ENCODE peak calls at places on chromosomes 16 and 17, in ten cellular contexts. A, Q, Y, I, N, J, E, T, B and R are unnamed samples.

GRCh38 chr17:49387374-49388289 is 25.6 kb upstream of the ZNF652 start:
- DNase-seq in A (no peak), I (peak), N (no peak), T (no peak), Y (no peak), Q (no peak), E (no peak), J (no peak), B (no peak), R (no peak)

GRCh38 chr16:86011532-86011931 is 112.6 kb downstream of the IRF8 start:
- DNase-seq in B (no peak), Y (no peak), J (no peak), N (no peak), E (no peak), A (no peak), Q (no peak), T (no peak), I (peak), R (no peak)

GRCh38 chr17:18038149-18038850 is 668 bp downstream of the ATPAF2 start:
- DNase-seq in Q (peak), Y (no peak), J (no peak), N (no peak), B (no peak), A (no peak), E (no peak), I (peak), T (no peak), R (no peak)

GRCh38 chr16:24685539-24686432 is 43.7 kb upstream of the TNRC6A start:
- DNase-seq in I (no peak), J (peak), A (peak), E (no peak), Q (no peak), N (no peak), T (peak), Y (peak), B (no peak), R (no peak)

GRCh38 chr16:27972500-27972899 is 91.0 kb downstream of the GSG1L start:
- DNase-seq in A (no peak), B (peak), Q (peak), T (peak), Y (peak), E (peak), N (peak), J (peak), I (peak), R (peak)

GRCh38 chr17:27766438-27766837 is 33.9 kb downstream of the NOS2 start:
- DNase-seq in I (no peak), J (no peak), Y (no peak), Q (no peak), B (no peak), E (no peak), T (no peak), A (no peak), N (no peak), R (no peak)

GRCh38 chr16:3457434-3458252 is 14.2 kb downstream of the NAA60 start:
- DNase-seq in Q (peak), N (peak), A (peak), B (peak), T (peak), I (peak), J (peak), E (peak), Y (peak), R (peak)

GRCh38 chr17:34243732-34244299 is 11.3 kb upstream of the CCL2 start:
- DNase-seq in I (no peak), E (no peak), T (no peak), Y (no peak), J (no peak), B (no peak), N (no peak), Q (no peak), A (no peak), R (no peak)

GRCh38 chr16:9176547-9177418 is 85.3 kb downstream of the HAPSTR1 start:
- DNase-seq in Q (no peak), E (no peak), T (no peak), A (no peak), I (no peak), N (no peak), B (no peak), Y (no peak), J (no peak), R (no peak)

GRCh38 chr16:66265106-66265415 is 101.4 kb upstream of the CDH5 start:
- DNase-seq in B (no peak), I (no peak), N (no peak), E (no peak), T (no peak), Y (no peak), Q (no peak), J (no peak), A (no peak), R (no peak)

GRCh38 chr16:88854306-88855111 is 2.2 kb downstream of the GALNS start:
- DNase-seq in J (no peak), I (peak), N (peak), Y (no peak), B (no peak), E (no peak), Q (peak), A (no peak), T (no peak), R (no peak)

GRCh38 chr16:11356573-11357331 is 11.5 kb downstream of the RMI2 start:
- DNase-seq in A (no peak), Y (peak), B (peak), J (peak), T (peak), E (peak), N (no peak), I (peak), Q (peak), R (peak)

GRCh38 chr16:11181889-11182279 is 74.1 kb downstream of the SOCS1 start:
- DNase-seq in T (no peak), A (no peak), J (no peak), I (peak), B (no peak), Y (no peak), N (no peak), Q (peak), E (no peak), R (no peak)

GRCh38 chr16:296276-296675 is 13.3 kb downstream of the PDIA2 start:
- DNase-seq in J (no peak), B (no peak), I (no peak), T (no peak), N (no peak), E (no peak), Q (no peak), A (no peak), Y (no peak), R (no peak)

GRCh38 chr17:49357516-49357915 is 4.5 kb downstream of the ZNF652 start:
- DNase-seq in J (no peak), Y (no peak), B (no peak), A (no peak), N (no peak), Q (no peak), I (no peak), E (no peak), T (no peak), R (no peak)

GRCh38 chr16:71626858-71627213 is 852 bp downstream of the MARVELD3 start:
- DNase-seq in Q (peak), E (peak), Y (no peak), I (no peak), T (no peak), N (no peak), J (no peak), A (no peak), B (no peak), R (no peak)

GRCh38 chr17:64658931-64659330 is 3.2 kb downstream of the SMURF2 start:
- DNase-seq in J (peak), I (no peak), A (peak), T (no peak), B (no peak), Y (no peak), N (no peak), E (no peak), Q (no peak), R (no peak)

GRCh38 chr17:70855401-70856054 is 686.2 kb downstream of the KCNJ2 start:
- DNase-seq in Y (no peak), T (peak), I (no peak), B (peak), N (no peak), Q (no peak), J (no peak), E (no peak), A (no peak), R (no peak)

GRCh38 chr16:69865701-69866100 is 85.4 kb upstream of the CLEC18A start:
- DNase-seq in E (no peak), J (peak), N (no peak), Y (no peak), B (no peak), Q (no peak), A (peak), I (no peak), T (no peak), R (no peak)

GRCh38 chr17:73697872-73698271 is 53.6 kb upstream of the SDK2 start:
- DNase-seq in I (no peak), A (no peak), Y (no peak), E (no peak), Q (no peak), J (no peak), N (no peak), T (peak), B (peak), R (no peak)

GRCh38 chr17:75615301-75615700 is 17.9 kb upstream of the SMIM5 start:
- DNase-seq in Y (no peak), T (no peak), E (no peak), N (no peak), B (no peak), A (no peak), Q (no peak), J (no peak), I (no peak), R (no peak)

GRCh38 chr16:57048095-57048494 is 44.3 kb upstream of the CPNE2 start:
- DNase-seq in Y (no peak), I (peak), B (no peak), E (no peak), A (no peak), N (no peak), J (no peak), T (no peak), Q (no peak), R (no peak)

GRCh38 chr17:1997587-1998425 is 27.3 kb downstream of the RTN4RL1 start:
- DNase-seq in T (no peak), A (no peak), I (no peak), E (peak), B (peak), Y (peak), N (no peak), Q (no peak), J (no peak), R (no peak)

GRCh38 chr16:22763655-22764054 is 50.3 kb upstream of the HS3ST2 start:
- DNase-seq in I (no peak), A (no peak), J (peak), Q (no peak), N (no peak), T (no peak), E (no peak), Y (no peak), B (no peak), R (no peak)

GRCh38 chr16:79211581-79211980 is 389.0 kb downstream of the MAF start:
- DNase-seq in Q (no peak), B (no peak), A (no peak), E (no peak), Y (no peak), T (no peak), I (no peak), N (no peak), J (no peak), R (no peak)

GRCh38 chr16:67882374-67883145 is 2.1 kb upstream of the NRN1L start:
- DNase-seq in Q (no peak), N (no peak), E (no peak), Y (no peak), J (no peak), A (no peak), T (no peak), I (no peak), B (no peak), R (no peak)

GRCh38 chr16:58515871-58516767 is 802 bp downstream of the SETD6 start:
- DNase-seq in A (no peak), T (peak), E (no peak), N (peak), Y (peak), B (peak), I (peak), Q (peak), J (peak), R (peak)

GRCh38 chr17:75159196-75160031 is 5.1 kb upstream of the JPT1 start:
- DNase-seq in N (no peak), Q (no peak), T (no peak), B (no peak), A (no peak), E (no peak), I (no peak), J (peak), Y (no peak), R (no peak)

GRCh38 chr16:1906052-1906845 is 12.0 kb downstream of the HS3ST6 start:
- DNase-seq in I (no peak), N (no peak), T (peak), Y (no peak), A (no peak), E (no peak), J (no peak), Q (no peak), B (peak), R (no peak)

GRCh38 chr17:48459070-48459469 is 29.1 kb upstream of the SKAP1 start:
- DNase-seq in T (no peak), I (peak), Y (no peak), B (no peak), E (no peak), Q (no peak), A (no peak), N (no peak), J (no peak), R (no peak)

GRCh38 chr17:38798614-38799500 is 499 bp downstream of the PIP4K2B start:
- DNase-seq in J (peak), B (peak), I (peak), T (no peak), N (peak), E (peak), Y (peak), A (no peak), Q (peak), R (peak)

GRCh38 chr17:7548585-7549400 is at the start of gene TNFSF12:
- DNase-seq in A (no peak), Q (peak), B (no peak), N (peak), J (peak), E (no peak), T (no peak), I (no peak), Y (no peak), R (peak)

GRCh38 chr16:30004811-30005242 is 6.0 kb downstream of the DOC2A start:
- DNase-seq in T (no peak), B (peak), J (no peak), Q (no peak), I (no peak), A (no peak), Y (no peak), N (no peak), E (no peak), R (no peak)

GRCh38 chr17:77329741-77330531 is 189.2 kb downstream of the SEC14L1 start:
- DNase-seq in J (peak), I (no peak), Y (no peak), Q (no peak), E (no peak), A (no peak), N (no peak), T (no peak), B (no peak), R (no peak)

GRCh38 chr17:19769946-19770652 is 22.0 kb upstream of the ALDH3A1 start:
- DNase-seq in Y (no peak), E (no peak), A (peak), N (no peak), T (no peak), J (peak), Q (no peak), I (no peak), B (no peak), R (no peak)

GRCh38 chr17:7750321-7750821 is 32.8 kb downstream of the DNAH2 start:
- DNase-seq in B (no peak), J (peak), N (no peak), I (no peak), T (no peak), Q (no peak), Y (no peak), A (peak), E (no peak), R (no peak)

GRCh38 chr16:66054095-66054494 is 312.4 kb upstream of the CDH5 start:
- DNase-seq in E (no peak), B (no peak), T (no peak), A (no peak), Y (no peak), N (no peak), I (no peak), Q (no peak), J (no peak), R (no peak)